ENCODE peak calls at places on chromosomes 5 and 9, in six cellular contexts. D is testis, Q is heart right ventricle, B is SK-N-SH, P is upper lobe of right lung, M is HCT116. N is an unnamed sample.

GRCh38 chr5:129991780-129992179 is 87.5 kb downstream of the CHSY3 start:
- DNase-seq in B (no peak), D (no peak), M (no peak), P (no peak), Q (no peak), N (no peak)

GRCh38 chr5:139975942-139976341 is 67.2 kb downstream of the NRG2 start:
- DNase-seq in B (no peak), P (no peak), M (no peak), D (no peak), Q (no peak), N (no peak)

GRCh38 chr5:125719681-125720676 is 703.2 kb upstream of the GRAMD2B start:
- DNase-seq in Q (no peak), B (no peak), D (peak), M (no peak), P (no peak), N (no peak)

GRCh38 chr5:34655354-34655991 is 655 bp upstream of the RAI14 start:
- DNase-seq in P (peak), Q (peak), M (no peak), B (peak), D (peak), N (peak)

GRCh38 chr9:87342743-87343142 is 154.9 kb upstream of the DAPK1 start:
- DNase-seq in M (no peak), P (no peak), B (no peak), Q (peak), D (peak), N (no peak)

GRCh38 chr9:130938652-130939404 is at the start of gene FIBCD1:
- DNase-seq in P (no peak), B (peak), M (peak), Q (no peak), D (no peak), N (no peak)

GRCh38 chr5:38692346-38692745 is 135.9 kb upstream of the LIFR start:
- DNase-seq in B (no peak), Q (no peak), P (no peak), M (no peak), D (no peak), N (no peak)

GRCh38 chr9:119941081-119941480 is 571.8 kb upstream of the BRINP1 start:
- DNase-seq in P (no peak), D (no peak), Q (no peak), M (no peak), B (no peak), N (no peak)

GRCh38 chr5:124156408-124157027 is 589.9 kb downstream of the ZNF608 start:
- DNase-seq in B (no peak), P (no peak), D (no peak), Q (no peak), M (no peak), N (no peak)

GRCh38 chr9:91711755-91712591 is 238.1 kb downstream of the ROR2 start:
- DNase-seq in P (no peak), D (peak), B (no peak), M (no peak), Q (no peak), N (peak)

GRCh38 chr5:178786859-178787499 is 56.5 kb upstream of the ZNF354A start:
- DNase-seq in P (peak), Q (no peak), D (no peak), M (no peak), B (no peak), N (no peak)

GRCh38 chr9:114057161-114057560 is 20.9 kb downstream of the AMBP start:
- DNase-seq in Q (no peak), M (no peak), P (peak), D (no peak), B (no peak), N (no peak)

GRCh38 chr5:14231156-14231555 is 88.0 kb downstream of the TRIO start:
- DNase-seq in P (no peak), Q (no peak), M (no peak), B (no peak), D (no peak), N (no peak)

GRCh38 chr5:131114754-131115153 is 50.3 kb downstream of the HINT1 start:
- DNase-seq in P (no peak), M (no peak), B (no peak), D (no peak), Q (no peak), N (no peak)

GRCh38 chr9:133189826-133190225 is 19.2 kb downstream of the OBP2B start:
- DNase-seq in D (no peak), P (peak), M (no peak), B (no peak), Q (no peak), N (no peak)

GRCh38 chr5:181052526-181052927 is 12.5 kb downstream of the BTNL9 start:
- DNase-seq in D (no peak), M (no peak), P (peak), B (no peak), Q (peak), N (no peak)

GRCh38 chr5:109352024-109352423 is 57.8 kb downstream of the PJA2 start:
- DNase-seq in Q (no peak), B (no peak), P (no peak), M (no peak), D (no peak), N (no peak)

GRCh38 chr9:113155911-113156559 is 5.2 kb downstream of the SLC31A2 start:
- DNase-seq in P (no peak), Q (no peak), M (no peak), B (no peak), D (no peak), N (no peak)

GRCh38 chr5:3230254-3230653 is 365.4 kb upstream of the IRX1 start:
- DNase-seq in M (no peak), B (no peak), D (no peak), P (no peak), Q (no peak), N (no peak)

GRCh38 chr5:140196406-140196805 is 21.4 kb downstream of the CYSTM1 start:
- DNase-seq in Q (no peak), P (no peak), B (no peak), M (no peak), D (no peak), N (no peak)

GRCh38 chr5:92977766-92978555 is 603.1 kb downstream of the NR2F1-AS1 start:
- DNase-seq in P (no peak), B (no peak), M (no peak), D (no peak), Q (no peak), N (no peak)

GRCh38 chr5:139862313-139862712 is 66.7 kb downstream of the PSD2 start:
- DNase-seq in B (no peak), P (no peak), M (no peak), D (no peak), Q (no peak), N (no peak)

GRCh38 chr5:67393211-67393610 is 196.6 kb upstream of the CD180 start:
- DNase-seq in P (no peak), D (no peak), Q (no peak), M (no peak), B (no peak), N (no peak)

GRCh38 chr9:113949206-113950078 is 73.3 kb downstream of the ZNF618 start:
- DNase-seq in Q (no peak), D (no peak), B (no peak), M (no peak), P (no peak), N (no peak)

GRCh38 chr5:120258123-120258522 is 206.0 kb upstream of the PRR16 start:
- DNase-seq in D (no peak), Q (no peak), M (no peak), P (no peak), B (no peak), N (no peak)

GRCh38 chr5:37490411-37490810 is 111.3 kb downstream of the WDR70 start:
- DNase-seq in P (no peak), B (peak), Q (no peak), M (no peak), D (no peak), N (no peak)

GRCh38 chr5:63555874-63556273 is 406.4 kb downstream of the HTR1A start:
- DNase-seq in B (no peak), M (no peak), Q (no peak), D (no peak), P (no peak), N (peak)

GRCh38 chr5:41788800-41789395 is 81.3 kb downstream of the OXCT1 start:
- DNase-seq in Q (no peak), P (no peak), B (no peak), M (no peak), D (no peak), N (peak)

GRCh38 chr9:118567861-118568260 is 801.4 kb downstream of the BRINP1 start:
- DNase-seq in B (no peak), M (no peak), D (no peak), Q (no peak), P (no peak), N (no peak)

GRCh38 chr9:85740821-85741111 is 988 bp downstream of the AGTPBP1 start:
- DNase-seq in D (no peak), M (no peak), Q (no peak), B (peak), P (no peak), N (no peak)

GRCh38 chr5:141477815-141478214 is 2.0 kb downstream of the PCDHGC3 start:
- DNase-seq in B (peak), Q (no peak), D (no peak), M (no peak), P (no peak), N (no peak)
- H3K4me3 ChIP-seq in B (peak), Q (peak), D (no peak), M (no peak), P (peak), N (no peak)

GRCh38 chr5:103027267-103027666 is 92.7 kb downstream of the GIN1 start:
- DNase-seq in Q (no peak), B (no peak), D (no peak), M (no peak), P (no peak), N (no peak)

GRCh38 chr5:103034662-103035392 is 85.1 kb downstream of the GIN1 start:
- DNase-seq in M (no peak), D (no peak), Q (no peak), P (peak), B (no peak), N (no peak)

GRCh38 chr5:103035701-103036100 is 84.2 kb downstream of the GIN1 start:
- DNase-seq in M (no peak), P (no peak), D (no peak), B (no peak), Q (no peak), N (no peak)

GRCh38 chr5:103033696-103034095 is 86.2 kb downstream of the GIN1 start:
- DNase-seq in D (no peak), P (peak), Q (no peak), M (no peak), B (no peak), N (no peak)

DNA sequence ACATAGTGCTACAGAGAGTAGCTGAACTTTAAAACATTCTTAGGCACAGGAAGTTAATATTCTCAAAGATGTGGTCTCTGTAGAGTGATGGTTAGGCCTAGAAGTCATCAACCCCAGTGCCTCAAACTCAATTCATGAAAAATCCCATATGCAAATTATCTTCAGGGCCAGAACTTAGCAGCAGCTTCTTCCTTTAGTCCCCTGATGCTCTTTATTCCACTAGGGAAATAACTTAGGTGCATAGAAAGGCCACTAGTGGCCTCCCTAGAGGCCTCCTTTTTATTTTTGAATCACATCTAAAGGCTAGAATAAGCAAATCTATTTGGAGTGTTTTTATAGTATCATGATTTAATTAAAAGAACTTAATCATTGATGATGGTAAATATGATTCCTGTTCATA is 88.3 kb downstream of the GIN1 start:
- DNase-seq in B (no peak), P (no peak), Q (no peak), M (no peak), D (no peak), N (no peak)
- TF ChIP-seq CTCF in B (peak), P (peak), Q (peak), M (no peak), D (no peak), N (peak)

GRCh38 chr5:132451387-132451786 is 39.2 kb downstream of the IRF1 start:
- DNase-seq in Q (no peak), B (no peak), M (no peak), D (no peak), P (no peak), N (no peak)

GRCh38 chr5:132445930-132446329 is 44.6 kb downstream of the IRF1 start:
- DNase-seq in M (no peak), B (no peak), Q (no peak), D (no peak), P (no peak), N (no peak)

GRCh38 chr5:132447196-132447595 is 43.4 kb downstream of the IRF1 start:
- DNase-seq in Q (no peak), P (no peak), B (no peak), M (no peak), D (no peak), N (no peak)

GRCh38 chr5:132446621-132447020 is 44.0 kb downstream of the IRF1 start:
- DNase-seq in D (peak), B (no peak), M (no peak), Q (peak), P (no peak), N (no peak)

DNA sequence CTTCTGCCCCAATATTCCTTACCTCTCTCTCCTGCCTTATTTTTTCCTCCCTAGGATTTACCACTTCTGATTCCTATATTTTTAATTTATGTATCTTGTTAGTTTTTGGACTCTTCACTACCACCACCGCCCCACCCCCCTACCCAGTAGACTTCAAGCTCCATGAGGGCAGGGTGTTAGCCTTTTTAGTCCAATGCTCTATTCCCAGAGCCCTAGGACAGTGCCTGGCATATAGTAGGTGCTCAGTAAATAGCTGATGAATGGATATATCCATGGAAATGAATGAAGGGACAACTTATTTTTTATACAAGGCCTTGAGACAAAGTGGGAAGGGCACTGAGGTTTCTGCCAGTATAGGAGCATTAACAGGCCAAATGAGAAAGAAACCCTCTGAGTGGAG is 41.5 kb downstream of the IRF1 start:
- DNase-seq in M (no peak), B (no peak), D (no peak), Q (no peak), P (no peak), N (no peak)
- H3K4me3 ChIP-seq in M (no peak), B (no peak), D (no peak), Q (no peak), P (no peak), N (no peak)

DNA sequence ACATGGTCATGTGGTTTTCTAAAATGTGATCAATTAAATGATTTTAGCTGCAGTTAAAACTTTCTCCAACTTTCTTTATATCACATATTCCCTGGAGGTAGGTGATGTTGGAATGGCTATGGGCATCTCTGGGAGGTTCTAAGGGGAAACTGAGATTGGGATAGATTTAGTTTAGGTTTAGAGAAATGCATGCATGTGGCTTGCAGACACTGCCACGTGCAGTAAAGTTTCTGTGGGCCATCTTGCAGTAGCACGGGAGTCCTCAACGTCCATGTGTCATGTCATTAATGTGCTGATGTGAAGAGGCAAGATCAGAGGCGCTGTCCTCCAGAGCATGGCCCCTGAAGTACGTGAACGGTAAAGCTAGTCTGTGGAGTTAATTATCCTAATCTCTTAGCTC is 532.7 kb downstream of the SEMA5A start:
- DNase-seq in D (no peak), B (no peak), P (no peak), Q (no peak), M (no peak), N (no peak)
- TF ChIP-seq CTCF in D (no peak), B (no peak), P (no peak), Q (no peak), M (no peak), N (no peak)